ENCODE peak calls at places on chromosomes 11 and 22, in six cellular contexts. One of them, this sample, is unnamed.

GRCh38 chr11:115119136-115119535 is 385.1 kb downstream of the CADM1 start:
- DNase-seq in activated effector memory CD4-positive, alpha-beta T cell treated with Interleukin-2 at 50 U/mL for 16 hours: no peak
- DNase-seq in right lobe of liver: no peak
- DNase-seq in A549: no peak
- DNase-seq in EL: no peak
- DNase-seq in NCI-H69: no peak
- DNase-seq in this sample: no peak

GRCh38 chr22:27918351-27919221 is 470 bp downstream of the PITPNB start:
- DNase-seq in activated effector memory CD4-positive, alpha-beta T cell treated with Interleukin-2 at 50 U/mL for 16 hours: peak; percentile 14
- DNase-seq in right lobe of liver: peak; percentile 64
- DNase-seq in A549: peak; percentile 41
- DNase-seq in EL: peak; percentile 67
- DNase-seq in NCI-H69: peak; percentile 82
- DNase-seq in this sample: peak; percentile 41

GRCh38 chr11:103673773-103674172 is 362.7 kb upstream of the DDI1 start:
- DNase-seq in activated effector memory CD4-positive, alpha-beta T cell treated with Interleukin-2 at 50 U/mL for 16 hours: no peak
- DNase-seq in right lobe of liver: no peak
- DNase-seq in A549: peak; percentile 5
- DNase-seq in EL: peak; percentile 43
- DNase-seq in NCI-H69: no peak
- DNase-seq in this sample: peak; percentile 51

GRCh38 chr11:122368796-122369195 is 252.8 kb upstream of the BLID start:
- DNase-seq in activated effector memory CD4-positive, alpha-beta T cell treated with Interleukin-2 at 50 U/mL for 16 hours: no peak
- DNase-seq in right lobe of liver: no peak
- DNase-seq in A549: no peak
- DNase-seq in EL: no peak
- DNase-seq in NCI-H69: no peak
- DNase-seq in this sample: no peak

GRCh38 chr22:27244328-27244727 is 557.2 kb downstream of the MN1 start:
- DNase-seq in activated effector memory CD4-positive, alpha-beta T cell treated with Interleukin-2 at 50 U/mL for 16 hours: no peak
- DNase-seq in right lobe of liver: no peak
- DNase-seq in A549: peak; percentile 56
- DNase-seq in EL: no peak
- DNase-seq in NCI-H69: no peak
- DNase-seq in this sample: no peak

GRCh38 chr11:20474176-20474950 is 86.8 kb downstream of the PRMT3 start:
- DNase-seq in activated effector memory CD4-positive, alpha-beta T cell treated with Interleukin-2 at 50 U/mL for 16 hours: no peak
- DNase-seq in right lobe of liver: no peak
- DNase-seq in A549: no peak
- DNase-seq in EL: no peak
- DNase-seq in NCI-H69: peak; percentile 72
- DNase-seq in this sample: no peak

GRCh38 chr11:83674498-83674897 is 388.3 kb upstream of the CCDC90B start:
- DNase-seq in activated effector memory CD4-positive, alpha-beta T cell treated with Interleukin-2 at 50 U/mL for 16 hours: no peak
- DNase-seq in right lobe of liver: no peak
- DNase-seq in A549: no peak
- DNase-seq in EL: no peak
- DNase-seq in NCI-H69: peak; percentile 52
- DNase-seq in this sample: no peak

GRCh38 chr11:2477254-2477653 is 32.4 kb downstream of the KCNQ1 start:
- DNase-seq in activated effector memory CD4-positive, alpha-beta T cell treated with Interleukin-2 at 50 U/mL for 16 hours: no peak
- DNase-seq in right lobe of liver: no peak
- DNase-seq in A549: no peak
- DNase-seq in EL: no peak
- DNase-seq in NCI-H69: no peak
- DNase-seq in this sample: no peak

GRCh38 chr11:92917927-92918326 is 51.5 kb upstream of the MTNR1B start:
- DNase-seq in activated effector memory CD4-positive, alpha-beta T cell treated with Interleukin-2 at 50 U/mL for 16 hours: no peak
- DNase-seq in right lobe of liver: no peak
- DNase-seq in A549: no peak
- DNase-seq in EL: no peak
- DNase-seq in NCI-H69: no peak
- DNase-seq in this sample: no peak

GRCh38 chr11:68211546-68211945 is 1.6 kb downstream of the KMT5B start:
- DNase-seq in activated effector memory CD4-positive, alpha-beta T cell treated with Interleukin-2 at 50 U/mL for 16 hours: no peak
- DNase-seq in right lobe of liver: peak; percentile 45
- DNase-seq in A549: no peak
- DNase-seq in EL: no peak
- DNase-seq in NCI-H69: peak; percentile 50
- DNase-seq in this sample: no peak

GRCh38 chr11:9739108-9739507 is 75.2 kb downstream of the SWAP70 start:
- DNase-seq in activated effector memory CD4-positive, alpha-beta T cell treated with Interleukin-2 at 50 U/mL for 16 hours: no peak
- DNase-seq in right lobe of liver: no peak
- DNase-seq in A549: no peak
- DNase-seq in EL: no peak
- DNase-seq in NCI-H69: no peak
- DNase-seq in this sample: no peak

GRCh38 chr22:22818861-22819855 is 68.5 kb upstream of the IGLL5 start:
- DNase-seq in activated effector memory CD4-positive, alpha-beta T cell treated with Interleukin-2 at 50 U/mL for 16 hours: peak; percentile 47
- DNase-seq in right lobe of liver: no peak
- DNase-seq in A549: no peak
- DNase-seq in EL: no peak
- DNase-seq in NCI-H69: no peak
- DNase-seq in this sample: no peak

GRCh38 chr11:114846040-114846791 is 167.9 kb downstream of the NXPE2 start:
- DNase-seq in activated effector memory CD4-positive, alpha-beta T cell treated with Interleukin-2 at 50 U/mL for 16 hours: no peak
- DNase-seq in right lobe of liver: no peak
- DNase-seq in A549: peak; percentile 10
- DNase-seq in EL: no peak
- DNase-seq in NCI-H69: peak; percentile 30
- DNase-seq in this sample: no peak

GRCh38 chr22:46234851-46235437 is 15.1 kb downstream of the CDPF1 start:
- DNase-seq in activated effector memory CD4-positive, alpha-beta T cell treated with Interleukin-2 at 50 U/mL for 16 hours: no peak
- DNase-seq in right lobe of liver: no peak
- DNase-seq in A549: no peak
- DNase-seq in EL: no peak
- DNase-seq in NCI-H69: no peak
- DNase-seq in this sample: no peak